ENCODE peak calls at places on chromosomes 3 and 15, in five cellular contexts. P is SK-N-SH, H is PC-3, O is hepatocyte, N is OCI-LY7. R is an unnamed sample.

GRCh38 chr3:66355394-66355793 is 134.6 kb downstream of the SLC25A26 start:
- DNase-seq in P (no peak), H (no peak), O (no peak), N (no peak), R (no peak)

GRCh38 chr3:113844622-113845222 is 6.1 kb downstream of the GRAMD1C start:
- DNase-seq in P (peak; percentile 47), H (peak; percentile 78), O (peak; percentile 43), N (peak; percentile 58), R (peak; percentile 65)

GRCh38 chr3:55157736-55158135 is 229.9 kb upstream of the LRTM1 start:
- DNase-seq in P (no peak), H (peak; percentile 20), O (no peak), N (no peak), R (peak; percentile 57)

GRCh38 chr15:97691799-97692198 is 268.7 kb upstream of the ARRDC4 start:
- DNase-seq in P (no peak), H (peak; percentile 14), O (peak; percentile 23), N (no peak), R (no peak)

GRCh38 chr15:95262866-95263564 is 1031.7 kb downstream of the MCTP2 start:
- DNase-seq in P (no peak), H (no peak), O (no peak), N (no peak), R (peak; percentile 62)

GRCh38 chr3:71189480-71189879 is 394.0 kb downstream of the FOXP1 start:
- DNase-seq in P (no peak), H (peak; percentile 5), O (no peak), N (no peak), R (peak; percentile 31)

GRCh38 chr15:78993931-78994530 is 49.2 kb upstream of the CTSH start:
- DNase-seq in P (no peak), H (no peak), O (peak; percentile 60), N (no peak), R (no peak)

GRCh38 chr15:73333001-73333400 is 35.8 kb downstream of the HCN4 start:
- DNase-seq in P (no peak), H (no peak), O (no peak), N (no peak), R (no peak)

GRCh38 chr3:69116897-69117296 is 5.5 kb downstream of the LMOD3 start:
- DNase-seq in P (no peak), H (peak; percentile 72), O (no peak), N (no peak), R (no peak)

GRCh38 chr3:33629219-33629618 is 88.8 kb downstream of the CLASP2 start:
- DNase-seq in P (no peak), H (no peak), O (no peak), N (no peak), R (no peak)

GRCh38 chr3:39208463-39209055 is 16.2 kb upstream of the XIRP1 start:
- DNase-seq in P (peak; percentile 38), H (peak; percentile 76), O (peak; percentile 76), N (peak; percentile 74), R (peak; percentile 77)

GRCh38 chr15:66707310-66708160 is 5.5 kb downstream of the SMAD6 start:
- DNase-seq in P (peak; percentile 90), H (no peak), O (peak; percentile 82), N (no peak), R (peak; percentile 78)

GRCh38 chr3:49428697-49429100 is 425 bp downstream of the NICN1 start:
- DNase-seq in P (no peak), H (no peak), O (no peak), N (peak; percentile 31), R (no peak)

GRCh38 chr3:72739521-72740466 is 108.5 kb downstream of the SHQ1 start:
- DNase-seq in P (no peak), H (peak; percentile 60), O (no peak), N (no peak), R (peak; percentile 22)

GRCh38 chr3:49900491-49901153 is 3.1 kb downstream of the MST1R start:
- DNase-seq in P (no peak), H (peak; percentile 99), O (peak; percentile 73), N (peak; percentile 65), R (peak; percentile 90)

GRCh38 chr3:134311265-134311664 is 60.6 kb upstream of the RYK start:
- DNase-seq in P (no peak), H (peak; percentile 12), O (no peak), N (no peak), R (peak; percentile 94)

GRCh38 chr3:4979401-4980228 is at the start of gene BHLHE40:
- DNase-seq in P (peak; percentile 70), H (no peak), O (peak; percentile 39), N (no peak), R (no peak)

GRCh38 chr15:68283401-68283800 is 5.9 kb downstream of the FEM1B start:
- DNase-seq in P (no peak), H (no peak), O (no peak), N (no peak), R (no peak)

GRCh38 chr15:100781961-100782525 is 97.6 kb upstream of the ALDH1A3 start:
- DNase-seq in P (peak; percentile 61), H (no peak), O (no peak), N (no peak), R (no peak)

GRCh38 chr3:99549220-99549619 is 89.2 kb upstream of the COL8A1 start:
- DNase-seq in P (no peak), H (no peak), O (no peak), N (no peak), R (no peak)

GRCh38 chr3:129525341-129525968 is 3.0 kb upstream of the RHO start:
- DNase-seq in P (no peak), H (no peak), O (no peak), N (no peak), R (peak; percentile 90)

GRCh38 chr3:126911162-126912026 is 71.5 kb upstream of the PLXNA1 start:
- DNase-seq in P (no peak), H (peak; percentile 95), O (no peak), N (peak; percentile 59), R (peak; percentile 97)

GRCh38 chr3:112136959-112137693 is 4.1 kb upstream of the GCSAM start:
- DNase-seq in P (no peak), H (peak; percentile 81), O (peak; percentile 61), N (peak; percentile 87), R (peak; percentile 43)

GRCh38 chr15:78925076-78925624 is 19.7 kb downstream of the CTSH start:
- DNase-seq in P (no peak), H (no peak), O (no peak), N (no peak), R (no peak)

GRCh38 chr3:41159581-41160189 is 39.6 kb upstream of the CTNNB1 start:
- DNase-seq in P (no peak), H (peak; percentile 91), O (peak; percentile 63), N (no peak), R (no peak)

GRCh38 chr3:41158947-41159346 is 40.4 kb upstream of the CTNNB1 start:
- DNase-seq in P (no peak), H (peak; percentile 94), O (peak; percentile 68), N (no peak), R (no peak)

GRCh38 chr3:41167722-41168497 is 31.4 kb upstream of the CTNNB1 start:
- DNase-seq in P (no peak), H (no peak), O (no peak), N (no peak), R (no peak)

DNA sequence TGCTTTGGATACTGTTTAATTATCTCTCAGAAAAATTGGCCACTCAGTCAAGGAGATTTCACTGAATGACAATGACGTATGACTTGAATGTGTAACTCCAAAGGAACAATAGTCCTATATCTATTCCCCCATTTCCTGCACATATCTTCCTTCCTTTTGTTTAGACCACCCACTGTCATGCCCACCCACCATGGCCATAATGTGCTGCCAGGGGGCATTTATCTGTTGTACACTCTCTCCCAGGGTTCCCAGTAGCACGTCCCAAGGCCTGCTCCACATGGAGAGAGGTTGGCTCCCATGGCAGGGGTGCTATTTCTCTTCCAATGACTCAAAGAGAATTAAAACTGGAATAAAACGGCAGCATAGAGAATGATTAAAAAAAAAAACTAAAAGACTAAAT is 36.8 kb upstream of the CTNNB1 start:
- DNase-seq in P (no peak), H (no peak), O (no peak), N (no peak), R (no peak)
- H3K9me2 ChIP-seq in P (no peaks in the 10 kb centered on the region), H (no peaks in the 10 kb centered on the region), O (no peaks in the 10 kb centered on the region), N (no peaks in the 10 kb centered on the region), R (no peaks in the 10 kb centered on the region)

GRCh38 chr3:16784958-16785357 is 99.8 kb upstream of the PLCL2 start:
- DNase-seq in P (no peak), H (no peak), O (no peak), N (no peak), R (no peak)

GRCh38 chr3:16789344-16790100 is 95.2 kb upstream of the PLCL2 start:
- DNase-seq in P (no peak), H (no peak), O (no peak), N (peak; percentile 14), R (no peak)

GRCh38 chr3:16790432-16791379 is 94.0 kb upstream of the PLCL2 start:
- DNase-seq in P (no peak), H (no peak), O (no peak), N (no peak), R (no peak)

GRCh38 chr3:16793321-16793720 is 91.4 kb upstream of the PLCL2 start:
- DNase-seq in P (no peak), H (no peak), O (no peak), N (no peak), R (no peak)

DNA sequence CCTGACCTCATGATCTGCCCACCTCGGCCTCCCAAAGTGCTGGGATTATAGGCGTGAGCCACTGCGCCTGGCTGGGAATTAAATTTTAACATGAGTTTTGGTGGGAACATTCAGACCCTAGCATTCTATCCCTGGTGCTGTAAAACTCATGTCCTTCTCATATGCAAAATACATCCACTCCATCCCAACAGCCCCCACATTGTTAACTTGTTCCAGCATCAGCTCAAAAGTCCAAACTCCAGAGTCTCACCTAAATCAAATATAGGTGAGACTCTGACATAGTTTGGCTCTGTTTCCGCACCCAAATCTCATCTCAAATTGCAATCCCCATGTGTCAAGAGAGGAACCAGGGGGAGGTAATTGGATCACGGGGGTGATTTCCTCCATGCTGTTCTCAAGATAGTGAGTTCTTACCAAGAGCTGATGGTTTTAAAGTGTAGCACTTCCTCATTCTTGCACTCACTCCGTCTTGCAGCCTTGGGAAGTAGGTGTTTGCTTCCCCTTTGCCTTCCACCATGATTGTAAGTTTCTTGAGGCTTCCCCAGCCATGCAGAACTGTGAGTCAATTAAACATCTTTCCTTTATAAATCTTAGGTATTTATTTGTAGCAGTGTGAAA is 96.2 kb upstream of the PLCL2 start:
- DNase-seq in P (no peak), H (no peak), O (no peak), N (no peak), R (no peak)
- H3K9me2 ChIP-seq in P (no peaks in the 10 kb centered on the region), H (no peaks in the 10 kb centered on the region), O (no peaks in the 10 kb centered on the region), N (no peaks in the 10 kb centered on the region), R (no peaks in the 10 kb centered on the region)

DNA sequence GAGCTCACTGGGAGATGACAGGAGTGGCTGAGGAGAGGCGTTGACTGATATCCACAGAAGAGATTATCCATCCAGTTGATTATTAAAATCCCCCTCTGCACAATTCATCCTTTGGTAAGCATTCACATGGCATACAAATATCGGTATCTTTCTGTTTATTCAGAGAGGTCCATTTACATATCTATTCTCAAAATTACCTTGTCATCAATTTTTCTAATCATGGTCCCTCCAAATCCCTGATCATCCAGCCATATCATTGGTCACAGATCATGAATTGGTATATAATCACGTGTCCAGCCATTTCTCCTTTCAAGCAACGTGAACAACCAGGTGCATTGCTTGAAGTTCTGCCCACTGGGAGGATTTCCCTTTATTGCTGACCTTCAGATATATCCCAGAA is 1321.0 kb downstream of the ROBO2 start:
- DNase-seq in P (no peak), H (no peak), O (no peak), N (no peak), R (no peak)
- H3K9me2 ChIP-seq in P (no peaks in the 10 kb centered on the region), H (no peaks in the 10 kb centered on the region), O (no peaks in the 10 kb centered on the region), N (no peaks in the 10 kb centered on the region), R (no peaks in the 10 kb centered on the region)

DNA sequence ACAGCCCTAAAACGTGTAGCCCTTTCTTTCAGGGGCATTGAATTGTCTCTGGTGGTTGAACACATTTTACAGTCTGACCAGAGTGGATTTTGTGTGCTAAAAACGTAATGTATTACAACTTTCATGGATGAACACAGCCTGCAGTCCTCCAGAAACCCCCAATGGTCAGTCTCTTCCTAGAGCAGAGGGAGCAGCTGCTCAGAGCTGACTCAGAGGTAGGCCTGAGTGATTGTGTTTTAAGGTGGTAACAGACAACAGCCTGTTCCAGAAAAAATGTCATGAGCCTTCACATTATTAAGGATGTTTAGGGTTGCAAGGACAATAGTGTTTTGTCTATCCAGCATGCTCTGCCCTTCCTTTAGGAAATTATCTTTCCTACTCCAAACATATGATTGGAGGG is 34.5 kb upstream of the CTNNB1 start:
- DNase-seq in P (no peak), H (no peak), O (no peak), N (no peak), R (no peak)
- H3K9me2 ChIP-seq in P (no peaks in the 10 kb centered on the region), H (no peaks in the 10 kb centered on the region), O (no peaks in the 10 kb centered on the region), N (no peaks in the 10 kb centered on the region), R (peaks cover 3% of the 10 kb centered on the region)